ENCODE peak calls at places on chromosomes 6 and 20, in ten cellular contexts. A is choroid plexus epithelial cell; R is tibial nerve; Z is CD8-positive, alpha-beta memory T cell; M is body of pancreas; K is hepatocyte; W is cardiac fibroblast; U is CD8-positive, alpha-beta T cell; G is astrocyte of the spinal cord; Q is mammary epithelial cell. H is an unnamed sample.

GRCh38 chr20:3106658-3107463 is 22.3 kb upstream of the AVP start:
- DNase-seq in M (no peak), R (no peak), A (no peak), U (no peak), W (no peak), G (no peak), Q (no peak), Z (no peak), K (no peak), H (no peak)

GRCh38 chr20:59425572-59425971 is 125.2 kb downstream of the EDN3 start:
- DNase-seq in Q (no peak), M (no peak), G (no peak), R (no peak), W (no peak), Z (no peak), U (no peak), A (no peak), K (no peak), H (no peak)

GRCh38 chr20:32252189-32252588 is 25.3 kb upstream of the KIF3B start:
- DNase-seq in Q (no peak), G (no peak), W (no peak), K (no peak), M (no peak), Z (peak), R (no peak), A (no peak), U (peak), H (no peak)

GRCh38 chr6:29887819-29888581 is 54.3 kb upstream of the HLA-A start:
- DNase-seq in Z (peak), A (peak), R (peak), G (peak), K (peak), W (peak), U (peak), M (peak), Q (peak), H (no peak)

GRCh38 chr20:21516861-21517565 is 3.1 kb upstream of the NKX2-2 start:
- DNase-seq in U (no peak), Q (no peak), A (no peak), K (no peak), W (no peak), Z (no peak), M (no peak), R (no peak), G (no peak), H (peak)

GRCh38 chr6:126040826-126041225 is 54.5 kb downstream of the TRMT11 start:
- DNase-seq in Q (peak), K (peak), W (peak), U (no peak), Z (no peak), G (peak), A (peak), M (peak), R (no peak), H (no peak)

GRCh38 chr6:156740604-156741003 is 36.6 kb upstream of the ARID1B start:
- DNase-seq in A (no peak), M (no peak), Q (no peak), R (no peak), K (no peak), G (peak), W (no peak), U (no peak), Z (no peak), H (no peak)

GRCh38 chr6:16840291-16840690 is 79.0 kb upstream of the ATXN1 start:
- DNase-seq in K (no peak), M (no peak), Q (no peak), U (no peak), A (no peak), G (no peak), Z (no peak), R (no peak), W (no peak), H (no peak)

GRCh38 chr6:162576009-162576408 is 151.6 kb downstream of the PRKN start:
- DNase-seq in Z (no peak), W (no peak), G (no peak), R (no peak), K (no peak), U (no peak), Q (no peak), M (no peak), A (peak), H (no peak)

GRCh38 chr6:73203098-73203497 is 22.2 kb downstream of the KHDC1L start:
- DNase-seq in Q (peak), M (no peak), G (no peak), K (no peak), W (no peak), R (no peak), A (no peak), Z (no peak), U (no peak), H (no peak)

GRCh38 chr6:22067127-22067526 is 229.7 kb downstream of the PRL start:
- DNase-seq in U (no peak), M (no peak), R (no peak), Z (no peak), K (no peak), Q (no peak), G (no peak), W (peak), A (no peak), H (no peak)

GRCh38 chr20:50122763-50123162 is 9.8 kb upstream of the UBE2V1 start:
- DNase-seq in K (no peak), U (no peak), W (no peak), G (no peak), M (no peak), Z (no peak), A (no peak), R (no peak), Q (no peak), H (no peak)

GRCh38 chr6:32152414-32153251 is 894 bp upstream of the PRRT1 start:
- DNase-seq in U (no peak), A (peak), G (peak), W (peak), Z (no peak), K (peak), R (no peak), Q (peak), M (no peak), H (no peak)
- H3K4me3 ChIP-seq in U (peak), A (peak), G (peak), W (peak), Z (peak), K (peak), R (peak), Q (peak), M (no peak), H (peak)

GRCh38 chr6:48550607-48551006 is 439.6 kb upstream of the PTCHD4 start:
- DNase-seq in Q (no peak), A (no peak), U (no peak), Z (no peak), R (no peak), M (no peak), K (no peak), W (no peak), G (no peak), H (no peak)
- H3K4me3 ChIP-seq in Q (no peak), A (no peak), U (no peak), Z (no peak), R (no peak), M (no peak), K (no peak), W (no peak), G (no peak), H (no peak)

DNA sequence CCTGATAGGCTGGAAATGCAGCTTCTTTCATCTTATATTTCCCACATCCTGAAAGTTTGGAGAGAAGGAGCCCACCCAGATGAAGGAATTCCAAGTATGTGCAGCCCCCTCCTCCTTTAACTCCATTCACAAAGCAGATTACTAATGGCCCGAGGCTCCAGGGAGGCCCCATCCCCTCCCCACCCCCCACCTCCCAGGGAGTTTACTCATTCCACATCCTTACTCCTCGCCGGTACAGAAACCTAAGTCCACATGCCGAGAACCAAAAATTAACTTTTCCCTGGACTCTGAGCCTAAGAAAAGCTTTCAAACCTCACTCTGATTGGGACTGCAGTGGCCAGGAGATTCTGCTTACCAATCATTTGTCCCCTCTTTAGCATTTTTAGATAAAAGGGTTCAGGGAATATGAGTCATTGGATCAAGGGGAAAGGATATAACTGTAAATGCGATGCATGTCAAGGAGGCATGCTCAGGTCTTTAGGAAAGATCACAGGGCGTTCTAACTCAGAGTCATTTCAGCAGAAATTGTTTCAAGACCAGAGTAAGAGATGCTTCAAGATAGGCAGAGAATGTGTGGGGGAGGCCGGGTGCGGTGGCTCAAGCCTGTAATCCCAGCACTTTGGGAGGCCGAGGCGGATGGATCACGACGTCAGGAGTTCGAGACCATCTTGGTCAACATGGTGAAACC is 31.9 kb upstream of the PIM1 start:
- DNase-seq in K (peak), G (peak), M (no peak), U (no peak), Z (no peak), A (peak), W (peak), Q (no peak), R (no peak), H (no peak)
- H3K4me3 ChIP-seq in K (no peak), G (no peak), M (no peak), U (no peak), Z (no peak), A (peak), W (peak), Q (no peak), R (no peak), H (no peak)

GRCh38 chr6:41712651-41713103 is 22.7 kb downstream of the TFEB start:
- DNase-seq in U (no peak), G (peak), K (no peak), Z (no peak), W (peak), R (peak), M (peak), A (no peak), Q (no peak), H (peak)
- H3K4me3 ChIP-seq in U (no peak), G (no peak), K (no peak), Z (no peak), W (no peak), R (no peak), M (no peak), A (no peak), Q (no peak), H (no peak)

DNA sequence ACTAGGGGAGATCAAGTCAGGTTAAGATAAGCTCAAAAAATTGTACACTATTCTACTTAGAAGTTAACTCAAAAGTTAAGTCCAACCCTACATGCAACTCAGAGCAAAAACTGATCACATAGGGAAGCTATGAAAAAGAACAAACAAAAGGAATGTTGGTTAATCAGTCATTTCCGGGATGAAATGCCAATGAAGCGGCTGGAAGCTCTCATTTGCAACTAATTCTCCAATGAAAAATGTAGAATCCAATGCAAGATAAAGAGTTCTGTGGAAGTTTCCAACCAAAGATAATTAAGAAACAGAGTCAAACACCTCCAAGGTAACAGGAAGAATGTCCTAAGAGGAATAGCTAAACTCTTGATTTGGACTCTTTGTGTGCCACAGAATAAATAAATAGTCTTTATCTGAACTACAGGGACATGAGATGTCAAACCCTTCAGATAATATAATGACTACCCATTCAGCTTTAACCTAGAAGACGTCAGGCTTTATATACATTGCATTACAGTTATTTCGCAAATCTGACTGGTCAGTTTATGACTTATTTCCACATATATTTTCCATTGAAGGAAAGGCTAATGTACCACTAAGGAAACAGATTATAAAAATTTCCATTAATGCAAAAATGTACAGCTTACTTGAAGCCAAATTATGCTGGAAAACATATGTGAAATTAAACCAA is 48.0 kb upstream of the DST start:
- DNase-seq in Z (no peak), G (peak), Q (peak), K (no peak), M (no peak), U (no peak), A (peak), R (no peak), W (peak), H (no peak)
- H3K4me3 ChIP-seq in Z (no peak), G (peak), Q (no peak), K (peak), M (no peak), U (no peak), A (peak), R (no peak), W (peak), H (peak)

DNA sequence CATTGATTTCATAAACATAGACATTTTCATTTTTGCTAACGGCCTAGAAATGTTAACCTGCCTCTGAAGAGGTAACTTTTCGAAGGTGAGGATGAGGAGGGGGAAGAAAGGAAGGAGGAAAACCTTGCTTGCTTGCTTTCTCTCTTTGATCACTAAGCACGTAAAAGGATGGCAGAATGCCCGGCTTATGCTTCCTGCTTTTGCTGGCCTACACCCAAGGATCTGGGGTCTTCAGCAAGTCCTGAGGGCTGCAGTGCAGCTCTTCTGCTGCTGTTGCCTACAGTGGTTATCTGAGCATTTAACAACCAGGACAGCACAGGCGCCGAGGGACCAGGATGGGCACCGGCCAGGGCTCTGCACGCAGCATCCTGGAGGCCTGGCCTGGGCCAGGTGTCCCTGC is 150.8 kb upstream of the TAB2 start:
- DNase-seq in W (peak), Z (no peak), Q (no peak), K (peak), G (peak), A (peak), M (no peak), U (peak), R (no peak), H (peak)
- H3K4me3 ChIP-seq in W (no peak), Z (no peak), Q (no peak), K (no peak), G (no peak), A (no peak), M (no peak), U (peak), R (no peak), H (no peak)

GRCh38 chr20:1844723-1845523 is 50.3 kb upstream of the SIRPA start:
- DNase-seq in Z (peak), M (peak), U (no peak), K (peak), G (peak), R (peak), A (peak), Q (no peak), W (peak), H (no peak)

GRCh38 chr20:1848378-1848777 is 46.8 kb upstream of the SIRPA start:
- DNase-seq in G (no peak), Q (no peak), A (no peak), R (no peak), W (no peak), M (no peak), K (peak), U (no peak), Z (no peak), H (no peak)

GRCh38 chr20:1845701-1846100 is 49.5 kb upstream of the SIRPA start:
- DNase-seq in Q (no peak), Z (no peak), R (no peak), G (no peak), U (no peak), A (no peak), W (no peak), M (no peak), K (no peak), H (no peak)

GRCh38 chr20:1846341-1846740 is 48.9 kb upstream of the SIRPA start:
- DNase-seq in Q (no peak), U (no peak), A (no peak), M (no peak), K (no peak), R (no peak), Z (no peak), W (no peak), G (no peak), H (no peak)

DNA sequence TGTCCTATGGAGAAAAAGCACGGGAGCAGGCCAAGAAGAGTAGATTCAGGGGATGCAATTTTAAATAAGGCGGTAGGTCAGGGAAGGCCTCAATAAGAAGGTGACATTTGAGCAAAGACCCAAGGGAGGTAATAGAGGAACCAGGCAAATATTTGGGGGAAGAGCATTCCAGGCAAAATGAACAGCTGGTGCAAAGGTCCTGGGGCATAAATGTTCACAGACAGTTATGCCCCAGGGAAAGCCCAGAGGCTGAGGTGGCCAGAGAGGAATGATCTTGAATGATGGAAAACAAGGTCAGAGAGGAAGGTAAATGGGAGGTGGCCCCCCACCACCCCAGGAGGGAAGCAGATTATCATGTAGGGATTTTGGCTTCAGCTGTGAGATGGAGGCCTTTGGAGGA is 47.4 kb upstream of the SIRPA start:
- DNase-seq in R (no peak), U (no peak), A (no peak), Z (no peak), K (no peak), G (no peak), M (no peak), Q (no peak), W (no peak), H (no peak)
- H3K4me3 ChIP-seq in R (no peak), U (no peak), A (no peak), Z (no peak), K (no peak), G (no peak), M (no peak), Q (no peak), W (no peak), H (no peak)

DNA sequence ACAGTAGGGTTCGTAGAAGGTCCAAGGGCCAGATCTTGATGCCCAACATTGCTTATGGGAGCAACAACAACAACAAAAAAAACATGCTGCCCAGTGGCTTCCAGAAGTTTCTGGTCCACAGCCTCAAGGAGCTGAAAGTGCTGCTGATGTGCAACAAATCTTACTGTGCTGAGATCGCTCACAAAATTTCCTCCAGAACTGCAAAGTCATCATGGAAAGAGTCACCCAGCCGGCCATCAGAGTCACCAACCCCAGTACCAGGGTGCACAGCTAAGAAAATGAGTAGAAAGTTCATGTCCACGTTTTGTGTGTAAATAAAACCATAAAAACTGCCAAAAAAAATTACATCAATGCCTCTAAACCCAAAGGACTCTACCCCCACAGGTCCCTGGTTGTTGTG is 3.8 kb downstream of the HLA-DPB1 start:
- DNase-seq in K (no peak), Z (no peak), W (no peak), R (no peak), M (no peak), G (no peak), Q (no peak), A (no peak), U (no peak), H (no peak)
- H3K4me3 ChIP-seq in K (no peak), Z (no peak), W (no peak), R (no peak), M (no peak), G (no peak), Q (no peak), A (no peak), U (no peak), H (no peak)

GRCh38 chr6:135922170-135922569 is 70.7 kb downstream of the PDE7B start:
- DNase-seq in G (peak), R (no peak), K (peak), M (peak), Q (peak), Z (no peak), W (peak), U (no peak), A (peak), H (peak)
- H3K4me3 ChIP-seq in G (no peak), R (no peak), K (no peak), M (no peak), Q (no peak), Z (no peak), W (no peak), U (no peak), A (no peak), H (no peak)

GRCh38 chr6:24922854-24923253 is 12.9 kb downstream of the RIPOR2 start:
- DNase-seq in W (no peak), G (no peak), U (no peak), Q (no peak), R (no peak), Z (no peak), M (no peak), K (no peak), A (no peak), H (no peak)
- H3K4me3 ChIP-seq in W (no peak), G (no peak), U (peak), Q (no peak), R (no peak), Z (no peak), M (no peak), K (no peak), A (no peak), H (no peak)